ENCODE peak calls at places on chromosomes 2 and 18, in six cellular contexts. A is prostate gland, G is breast epithelium, N is upper lobe of left lung, K is K562, V is HL-60. Q is an unnamed sample.

GRCh38 chr18:13213036-13213795 is 5.3 kb upstream of the LDLRAD4 start:
- DNase-seq in A (no peak), G (no peak), N (no peak), K (no peak), V (no peak), Q (no peak)

GRCh38 chr2:206267567-206267966 is 6.9 kb upstream of the ZDBF2 start:
- DNase-seq in A (no peak), G (no peak), N (no peak), K (no peak), V (no peak), Q (no peak)

GRCh38 chr2:215931256-215931903 is 82.0 kb downstream of the MREG start:
- DNase-seq in A (peak), G (no peak), N (no peak), K (peak), V (peak), Q (no peak)

GRCh38 chr2:173148520-173148919 is 72.9 kb downstream of the MAP3K20 start:
- DNase-seq in A (no peak), G (no peak), N (no peak), K (no peak), V (no peak), Q (no peak)

GRCh38 chr2:206049387-206049786 is 36.6 kb downstream of the INO80D start:
- DNase-seq in A (no peak), G (no peak), N (no peak), K (no peak), V (no peak), Q (no peak)

GRCh38 chr2:225398372-225398771 is 1.1 kb upstream of the NYAP2 start:
- DNase-seq in A (no peak), G (no peak), N (no peak), K (no peak), V (no peak), Q (no peak)

GRCh38 chr2:83368916-83369315 is 1090.2 kb downstream of the SUCLG1 start:
- DNase-seq in A (no peak), G (no peak), N (no peak), K (no peak), V (no peak), Q (no peak)

GRCh38 chr2:74497777-74498499 is 1.5 kb downstream of the LBX2 start:
- DNase-seq in A (no peak), G (no peak), N (peak), K (no peak), V (no peak), Q (no peak)

GRCh38 chr18:60980422-60981005 is 352.7 kb upstream of the CDH20 start:
- DNase-seq in A (no peak), G (no peak), N (no peak), K (no peak), V (no peak), Q (no peak)

GRCh38 chr2:152385718-152386117 is 50.7 kb downstream of the FMNL2 start:
- DNase-seq in A (no peak), G (no peak), N (no peak), K (no peak), V (no peak), Q (no peak)

GRCh38 chr18:71673498-71673897 is 870.6 kb downstream of the CBLN2 start:
- DNase-seq in A (no peak), G (no peak), N (peak), K (no peak), V (no peak), Q (no peak)

GRCh38 chr2:209830722-209831465 is 59.3 kb downstream of the UNC80 start:
- DNase-seq in A (no peak), G (no peak), N (no peak), K (no peak), V (no peak), Q (no peak)

GRCh38 chr18:5710676-5711075 is 166.9 kb upstream of the EPB41L3 start:
- DNase-seq in A (no peak), G (no peak), N (no peak), K (no peak), V (no peak), Q (no peak)

GRCh38 chr18:64271264-64271663 is 122.4 kb upstream of the LINC00305 start:
- DNase-seq in A (no peak), G (no peak), N (no peak), K (no peak), V (no peak), Q (no peak)

GRCh38 chr2:151339168-151339567 is 18.2 kb upstream of the TNFAIP6 start:
- DNase-seq in A (no peak), G (no peak), N (no peak), K (no peak), V (no peak), Q (no peak)

GRCh38 chr2:71481111-71481510 is 27.8 kb downstream of the DYSF start:
- DNase-seq in A (no peak), G (no peak), N (no peak), K (no peak), V (no peak), Q (no peak)

GRCh38 chr2:128751751-128752150 is 433.1 kb upstream of the HS6ST1 start:
- DNase-seq in A (no peak), G (no peak), N (no peak), K (no peak), V (no peak), Q (no peak)

GRCh38 chr2:128754246-128754724 is 435.6 kb upstream of the HS6ST1 start:
- DNase-seq in A (no peak), G (no peak), N (no peak), K (no peak), V (peak), Q (no peak)

GRCh38 chr2:128755693-128756371 is 437.2 kb upstream of the HS6ST1 start:
- DNase-seq in A (no peak), G (no peak), N (no peak), K (no peak), V (no peak), Q (peak)

GRCh38 chr2:128752691-128753263 is 434.1 kb upstream of the HS6ST1 start:
- DNase-seq in A (no peak), G (no peak), N (no peak), K (no peak), V (no peak), Q (no peak)

DNA sequence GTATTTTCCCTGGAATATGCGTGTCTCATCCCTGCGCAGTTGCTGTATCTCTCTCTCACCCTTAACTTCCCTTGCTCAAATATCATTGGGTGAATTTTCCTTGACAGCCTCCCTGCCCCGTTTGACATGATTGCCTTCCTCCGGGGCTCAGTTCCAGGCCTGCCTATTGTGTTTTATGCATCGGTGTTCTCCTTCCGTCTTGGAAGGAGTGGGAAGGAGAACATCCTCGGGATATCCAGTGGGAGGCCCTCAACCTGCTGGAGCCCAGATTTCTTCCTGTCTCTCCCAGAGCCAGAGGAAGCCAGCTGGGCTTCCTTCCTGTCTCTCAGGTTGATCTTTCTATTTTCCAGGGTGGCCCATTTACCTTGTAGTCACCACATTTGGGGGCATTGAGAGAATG is 434.7 kb upstream of the HS6ST1 start:
- DNase-seq in A (no peak), G (no peak), N (no peak), K (no peak), V (no peak), Q (no peak)
- TF ChIP-seq POLR2AphosphoS5 in A (no peak), G (no peak), N (no peak), K (no peak), V (no peak), Q (no peak)

GRCh38 chr2:57448816-57449215 is 597.8 kb upstream of the VRK2 start:
- DNase-seq in A (no peak), G (no peak), N (no peak), K (no peak), V (no peak), Q (no peak)

GRCh38 chr2:57450170-57450569 is 596.4 kb upstream of the VRK2 start:
- DNase-seq in A (no peak), G (no peak), N (no peak), K (no peak), V (no peak), Q (no peak)

DNA sequence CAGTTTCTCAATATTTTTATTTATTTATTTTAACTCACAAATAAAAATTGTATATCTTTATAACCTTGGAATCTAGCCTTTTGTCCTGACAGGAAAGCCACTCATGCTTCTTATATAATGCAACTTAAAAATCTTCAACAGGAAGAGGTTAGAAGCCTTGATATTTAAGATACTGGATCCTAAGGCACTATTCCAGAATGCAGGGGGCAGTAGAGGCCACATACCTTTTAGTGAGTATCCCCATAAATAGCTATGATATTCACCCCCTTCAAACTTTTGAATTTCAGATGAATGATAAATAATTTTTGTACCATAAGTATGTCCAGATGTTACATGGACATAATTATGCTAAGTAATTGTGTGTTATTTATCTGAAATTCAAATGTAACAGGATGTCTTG is 592.7 kb upstream of the VRK2 start:
- DNase-seq in A (no peak), G (no peak), N (no peak), K (no peak), V (no peak), Q (no peak)
- TF ChIP-seq CTCF in A (no peak), G (no peak), N (no peak), K (no peak), V (no peak), Q (no peak)

GRCh38 chr18:31685097-31686082 is 1.0 kb upstream of the B4GALT6 start:
- DNase-seq in A (peak), G (peak), N (peak), K (peak), V (peak), Q (no peak)
- TF ChIP-seq POLR2AphosphoS5 in A (peak), G (no peak), N (no peak), K (no peak), V (no peak), Q (no peak)

DNA sequence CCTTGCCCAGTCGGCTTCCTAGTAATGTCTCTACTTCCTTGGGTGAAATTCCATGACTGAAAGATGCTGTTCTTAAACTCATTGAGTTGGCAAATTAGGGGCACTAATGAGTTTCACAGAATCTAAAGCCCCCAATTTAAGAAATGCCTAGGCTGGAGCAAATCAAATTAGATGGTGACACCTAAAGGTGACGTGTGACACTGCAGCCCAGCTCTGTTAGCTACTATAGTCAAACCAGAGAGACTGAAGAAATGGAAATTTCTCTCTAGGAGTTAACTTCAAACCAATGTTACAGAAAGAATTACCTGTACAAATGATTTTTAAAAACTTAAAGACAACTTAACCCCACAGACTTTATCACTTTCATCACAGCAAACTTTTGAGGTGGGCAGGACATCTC is 37.2 kb downstream of the LCT start:
- DNase-seq in A (no peak), G (no peak), N (no peak), K (no peak), V (no peak), Q (no peak)
- TF ChIP-seq CTCF in A (no peak), G (no peak), N (no peak), K (peak), V (no peak), Q (no peak)

Q was measured in vagina.